ENCODE peak calls at places on chromosome 21, in four cellular contexts. One of them, this sample, is unnamed. For H3K4me1, the result is how much of the 10 kb centered on the place peaks cover.

GRCh38 chr21:44518684-44519083 is 21.3 kb downstream of the KRTAP10-1 start:
- DNase-seq in esophagus squamous epithelium: no peak
- DNase-seq in uterus: no peak
- DNase-seq in breast epithelium: no peak
- DNase-seq in this sample: no peak

GRCh38 chr21:29849735-29850176 is 90.0 kb downstream of the GRIK1 start:
- DNase-seq in uterus: no peak
- DNase-seq in esophagus squamous epithelium: no peak
- DNase-seq in breast epithelium: no peak
- DNase-seq in this sample: no peak

GRCh38 chr21:29233611-29234540 is 64.8 kb upstream of the BACH1 start:
- DNase-seq in breast epithelium: no peak
- DNase-seq in uterus: no peak
- DNase-seq in esophagus squamous epithelium: no peak
- DNase-seq in this sample: no peak

GRCh38 chr21:31798842-31799691 is 67.1 kb upstream of the SCAF4 start:
- DNase-seq in esophagus squamous epithelium: no peak
- DNase-seq in breast epithelium: no peak
- DNase-seq in uterus: no peak
- DNase-seq in this sample: no peak

GRCh38 chr21:46458315-46459023 is at the start of gene DIP2A:
- DNase-seq in uterus: peak
- DNase-seq in esophagus squamous epithelium: peak
- DNase-seq in breast epithelium: peak
- DNase-seq in this sample: peak

GRCh38 chr21:28982637-28983036 is 10.0 kb downstream of the LTN1 start:
- DNase-seq in breast epithelium: no peak
- DNase-seq in esophagus squamous epithelium: no peak
- DNase-seq in uterus: no peak
- DNase-seq in this sample: no peak

GRCh38 chr21:35652872-35653271 is 407.5 kb downstream of the SETD4 start:
- DNase-seq in breast epithelium: no peak
- DNase-seq in esophagus squamous epithelium: no peak
- DNase-seq in uterus: no peak
- DNase-seq in this sample: no peak

GRCh38 chr21:44756416-44757185 is 45.0 kb downstream of the UBE2G2 start:
- DNase-seq in esophagus squamous epithelium: no peak
- DNase-seq in breast epithelium: no peak
- DNase-seq in uterus: no peak
- DNase-seq in this sample: no peak

GRCh38 chr21:9780441-9780937 is 740.9 kb upstream of the TPTE start:
- DNase-seq in esophagus squamous epithelium: no peak
- DNase-seq in breast epithelium: no peak
- DNase-seq in uterus: no peak
- DNase-seq in this sample: no peak

GRCh38 chr21:16033193-16033592 is 303.4 kb downstream of the USP25 start:
- DNase-seq in breast epithelium: no peak
- DNase-seq in esophagus squamous epithelium: no peak
- DNase-seq in uterus: no peak
- DNase-seq in this sample: no peak

GRCh38 chr21:31555741-31556191 is 103.7 kb upstream of the SOD1 start:
- DNase-seq in esophagus squamous epithelium: no peak
- DNase-seq in breast epithelium: no peak
- DNase-seq in uterus: no peak
- DNase-seq in this sample: no peak

GRCh38 chr21:42964561-42965560 is 9.5 kb upstream of the PKNOX1 start:
- DNase-seq in uterus: no peak
- DNase-seq in esophagus squamous epithelium: no peak
- DNase-seq in breast epithelium: no peak
- DNase-seq in this sample: no peak

GRCh38 chr21:25862596-25862995 is 127.8 kb downstream of the GABPA start:
- DNase-seq in esophagus squamous epithelium: no peak
- DNase-seq in breast epithelium: no peak
- DNase-seq in uterus: no peak
- DNase-seq in this sample: no peak

GRCh38 chr21:34305605-34306235 is 58.1 kb upstream of the KCNE2 start:
- DNase-seq in uterus: no peak
- DNase-seq in breast epithelium: no peak
- DNase-seq in esophagus squamous epithelium: no peak
- DNase-seq in this sample: no peak

DNA sequence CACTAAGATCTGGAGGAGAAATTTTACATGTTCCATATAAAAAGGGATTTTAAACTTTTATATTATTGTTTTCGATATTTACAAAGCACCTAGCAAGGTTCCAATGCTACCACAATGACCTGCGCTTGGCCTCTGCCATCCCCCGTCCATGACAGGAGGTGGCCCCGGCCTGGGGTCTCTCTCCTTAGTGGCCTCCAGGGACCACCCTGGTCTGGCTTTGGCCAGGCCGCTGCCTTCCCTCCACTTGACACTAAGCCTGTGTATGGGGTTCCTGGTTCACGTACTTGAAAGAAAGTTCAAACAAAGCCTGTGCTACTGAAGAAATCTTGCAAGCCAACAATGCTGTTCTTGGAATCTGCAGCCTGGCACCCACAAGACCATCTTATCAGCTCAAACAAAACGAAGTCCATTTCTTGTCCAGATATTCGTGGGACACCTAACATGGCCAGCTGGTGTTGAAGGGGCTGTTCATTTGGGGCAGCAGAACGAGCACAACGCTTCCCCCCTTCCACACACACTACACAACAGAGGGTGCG is 12.8 kb downstream of the PRDM15 start:
- DNase-seq in esophagus squamous epithelium: no peak
- DNase-seq in breast epithelium: no peak
- DNase-seq in uterus: no peak
- DNase-seq in this sample: no peak
- TF ChIP-seq CTCF in esophagus squamous epithelium: no peak
- TF ChIP-seq CTCF in breast epithelium: no peak
- TF ChIP-seq CTCF in uterus: no peak
- TF ChIP-seq CTCF in this sample: no peak

DNA sequence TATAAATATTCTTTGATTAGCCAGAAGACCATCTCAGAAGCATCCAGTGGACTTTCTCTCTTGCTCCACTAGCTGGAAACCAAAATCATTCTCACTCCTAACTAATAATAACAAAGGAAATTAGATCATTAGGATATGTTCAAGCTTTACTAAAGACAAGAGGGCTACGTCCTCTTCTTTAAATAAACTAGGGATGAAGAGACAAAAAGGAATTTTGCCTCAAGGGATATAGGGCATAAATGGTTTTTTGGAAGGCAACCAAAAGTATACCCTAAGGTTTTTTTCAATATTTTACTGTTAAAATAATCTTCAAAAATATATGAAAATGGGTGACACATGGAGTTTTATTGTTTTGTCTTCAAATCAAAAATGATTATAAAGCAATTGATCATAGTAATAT is 745.8 kb downstream of the MRPL39 start:
- DNase-seq in breast epithelium: no peak
- DNase-seq in esophagus squamous epithelium: no peak
- DNase-seq in uterus: no peak
- DNase-seq in this sample: no peak
- H3K4me1 ChIP-seq in breast epithelium: under half
- H3K4me1 ChIP-seq in esophagus squamous epithelium: under half
- H3K4me1 ChIP-seq in uterus: under half
- H3K4me1 ChIP-seq in this sample: under half

DNA sequence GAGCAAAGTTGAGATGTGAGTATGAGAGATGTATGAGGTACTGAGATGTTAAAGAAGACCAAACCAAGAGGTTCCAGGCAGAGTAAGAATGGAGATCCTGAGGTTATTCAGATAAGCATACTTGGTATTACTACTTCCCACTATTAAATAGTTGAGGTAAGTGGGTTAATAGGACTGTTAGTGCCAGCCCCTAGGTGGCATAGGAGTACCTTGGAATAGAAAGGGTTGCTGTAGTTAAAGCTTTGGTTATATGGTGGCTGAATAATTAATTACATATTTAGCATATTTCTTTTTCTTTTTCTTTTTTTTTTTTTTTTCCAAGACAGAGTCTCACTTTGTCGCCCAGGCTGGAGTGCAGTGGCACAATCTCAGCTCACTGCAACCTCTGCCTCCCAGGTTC is 397.9 kb upstream of the TMPRSS15 start:
- DNase-seq in breast epithelium: no peak
- DNase-seq in esophagus squamous epithelium: no peak
- DNase-seq in uterus: no peak
- DNase-seq in this sample: no peak
- TF ChIP-seq CTCF in breast epithelium: no peak
- TF ChIP-seq CTCF in esophagus squamous epithelium: no peak
- TF ChIP-seq CTCF in uterus: no peak
- TF ChIP-seq CTCF in this sample: no peak

GRCh38 chr21:33236013-33236686 is 6.4 kb downstream of the IFNAR2 start:
- DNase-seq in uterus: no peak
- DNase-seq in esophagus squamous epithelium: no peak
- DNase-seq in breast epithelium: no peak
- DNase-seq in this sample: no peak
- H3K4me1 ChIP-seq in uterus: under half
- H3K4me1 ChIP-seq in esophagus squamous epithelium: half or more
- H3K4me1 ChIP-seq in breast epithelium: under half
- H3K4me1 ChIP-seq in this sample: under half